ENCODE peak calls at places on chromosome 13, in ten cellular contexts. A is HepG2, R is PC-9, M is body of pancreas, F is AG04450, V is aorta, P is cardiac muscle cell, Y is gastrocnemius medialis, S is left ventricle myocardium inferior, T is upper lobe of right lung. C is an unnamed sample.
A peak's percentile ranks its signal among the peaks of the same experiment; 100 is the strongest.

GRCh38 chr13:92896842-92897241 is 329.8 kb upstream of the GPC6 start:
- DNase-seq in A (peak; percentile 37), R (no peak), M (no peak), F (no peak), V (no peak), P (peak; percentile 49), Y (no peak), S (no peak), T (no peak), C (no peak)

GRCh38 chr13:80274643-80275042 is 66.3 kb downstream of the SPRY2 start:
- DNase-seq in A (no peak), R (no peak), M (no peak), F (no peak), V (no peak), P (no peak), Y (no peak), S (no peak), T (no peak), C (no peak)

GRCh38 chr13:33257786-33258185 is 27.8 kb downstream of the STARD13 start:
- DNase-seq in A (no peak), R (no peak), M (no peak), F (no peak), V (no peak), P (no peak), Y (no peak), S (no peak), T (no peak), C (no peak)

GRCh38 chr13:109427148-109427547 is 359.2 kb downstream of the IRS2 start:
- DNase-seq in A (no peak), R (no peak), M (no peak), F (no peak), V (no peak), P (no peak), Y (no peak), S (no peak), T (no peak), C (no peak)

GRCh38 chr13:50410921-50411712 is 395.9 kb downstream of the KCNRG start:
- DNase-seq in A (peak; percentile 22), R (peak; percentile 79), M (no peak), F (peak; percentile 29), V (peak; percentile 71), P (peak; percentile 70), Y (no peak), S (no peak), T (no peak), C (no peak)

GRCh38 chr13:52319876-52320275 is 86.1 kb downstream of the THSD1 start:
- DNase-seq in A (no peak), R (no peak), M (no peak), F (no peak), V (no peak), P (no peak), Y (no peak), S (no peak), T (no peak), C (no peak)

GRCh38 chr13:38755792-38756191 is 68.9 kb downstream of the FREM2 start:
- DNase-seq in A (no peak), R (no peak), M (peak; percentile 40), F (no peak), V (no peak), P (no peak), Y (no peak), S (no peak), T (no peak), C (no peak)

GRCh38 chr13:52926971-52927370 is 78.5 kb upstream of the PCDH8 start:
- DNase-seq in A (no peak), R (no peak), M (no peak), F (no peak), V (no peak), P (no peak), Y (no peak), S (no peak), T (no peak), C (no peak)

GRCh38 chr13:109569938-109570711 is 216.3 kb downstream of the IRS2 start:
- DNase-seq in A (no peak), R (no peak), M (no peak), F (no peak), V (no peak), P (no peak), Y (no peak), S (no peak), T (no peak), C (no peak)

GRCh38 chr13:87889241-87889640 is 218.1 kb downstream of the SLITRK5 start:
- DNase-seq in A (no peak), R (no peak), M (no peak), F (no peak), V (no peak), P (no peak), Y (no peak), S (no peak), T (no peak), C (no peak)

GRCh38 chr13:33799950-33800592 is 17.9 kb upstream of the RFC3 start:
- DNase-seq in A (peak; percentile 38), R (no peak), M (no peak), F (no peak), V (no peak), P (peak; percentile 25), Y (no peak), S (no peak), T (no peak), C (no peak)

GRCh38 chr13:98761126-98761978 is 8.9 kb upstream of the SLC15A1 start:
- DNase-seq in A (peak; percentile 34), R (no peak), M (no peak), F (peak; percentile 48), V (no peak), P (no peak), Y (no peak), S (no peak), T (no peak), C (no peak)

GRCh38 chr13:50993908-50994307 is 84.3 kb downstream of the RNASEH2B start:
- DNase-seq in A (no peak), R (no peak), M (no peak), F (no peak), V (no peak), P (no peak), Y (no peak), S (no peak), T (no peak), C (peak; percentile 76)

GRCh38 chr13:105573134-105573533 is 962.3 kb downstream of the EFNB2 start:
- DNase-seq in A (no peak), R (no peak), M (no peak), F (no peak), V (no peak), P (no peak), Y (no peak), S (no peak), T (no peak), C (no peak)

GRCh38 chr13:82688400-82688999 is 1193.8 kb downstream of the SLITRK1 start:
- DNase-seq in A (no peak), R (no peak), M (no peak), F (no peak), V (no peak), P (no peak), Y (no peak), S (no peak), T (no peak), C (no peak)

GRCh38 chr13:53341144-53341510 is 312.5 kb downstream of the OLFM4 start:
- DNase-seq in A (no peak), R (no peak), M (no peak), F (no peak), V (no peak), P (no peak), Y (no peak), S (no peak), T (no peak), C (no peak)

GRCh38 chr13:44848956-44849748 is 140.1 kb downstream of the NUFIP1 start:
- DNase-seq in A (no peak), R (no peak), M (no peak), F (no peak), V (no peak), P (no peak), Y (peak; percentile 32), S (no peak), T (no peak), C (peak; percentile 51)

GRCh38 chr13:101690871-101691270 is 238.4 kb downstream of the ITGBL1 start:
- DNase-seq in A (no peak), R (no peak), M (no peak), F (no peak), V (no peak), P (no peak), Y (no peak), S (no peak), T (no peak), C (no peak)

DNA sequence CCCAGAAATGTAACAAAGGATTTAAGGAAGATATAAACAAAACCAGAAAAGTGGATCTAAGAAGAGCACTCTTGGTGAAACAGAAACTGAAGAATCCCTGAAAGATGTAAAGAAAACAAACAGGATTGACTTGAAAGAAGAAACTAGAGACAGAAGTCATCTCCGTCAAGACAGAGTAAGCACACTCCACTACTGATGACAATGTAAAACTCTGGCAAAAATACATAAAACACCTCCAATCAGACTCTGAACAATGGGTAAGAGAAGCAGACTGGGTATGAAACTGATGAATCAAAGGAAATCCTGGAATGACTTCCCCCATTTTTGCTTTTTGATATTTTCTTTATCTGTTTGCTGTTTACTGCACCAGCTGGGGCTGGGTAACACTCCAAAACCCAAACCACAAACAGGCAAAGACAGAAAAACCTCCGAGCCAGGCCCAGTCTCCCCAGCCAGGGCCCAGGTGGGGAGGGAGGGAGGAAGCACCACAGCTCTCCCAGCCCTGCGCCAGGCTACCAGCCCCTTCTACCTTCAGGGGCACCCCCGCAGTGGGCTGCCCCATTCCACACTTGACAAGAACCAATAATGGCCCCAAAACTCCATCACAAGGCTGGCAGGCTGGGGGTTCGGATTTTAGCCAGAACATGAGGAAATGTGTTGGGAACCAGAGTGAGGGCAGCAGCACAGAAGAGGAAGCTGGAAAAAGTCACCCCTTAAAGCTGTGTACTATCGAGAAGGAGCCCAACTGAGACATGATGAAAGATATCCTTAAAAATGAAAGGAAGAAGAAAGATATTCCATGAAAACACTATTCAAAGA is 13.3 kb downstream of the TUBGCP3 start:
- DNase-seq in A (no peak), R (no peak), M (no peak), F (no peak), V (no peak), P (no peak), Y (no peak), S (no peak), T (no peak), C (no peak)
- H3K27ac ChIP-seq in A (no peak overlapping the region), R (no peak overlapping the region), M (no peak overlapping the region), F (no peak overlapping the region), V (no peak overlapping the region), P (no peak overlapping the region), Y (no peak overlapping the region), S (no peak overlapping the region), T (peak overlapping the region; percentile 37), C (no peak overlapping the region)

GRCh38 chr13:23434431-23434830 is 929 bp upstream of the SACS start:
- DNase-seq in A (no peak), R (no peak), M (no peak), F (no peak), V (no peak), P (no peak), Y (no peak), S (no peak), T (no peak), C (no peak)
- H3K4me3 ChIP-seq in A (no peak overlapping the region), R (no peak overlapping the region), M (no peak overlapping the region), F (no peak overlapping the region), V (no peak overlapping the region), P (no peak overlapping the region), Y (no peak overlapping the region), S (no peak overlapping the region), T (no peak overlapping the region), C (no peak overlapping the region)

GRCh38 chr13:111259058-111259457 is 61.4 kb upstream of the TEX29 start:
- DNase-seq in A (no peak), R (no peak), M (no peak), F (no peak), V (no peak), P (no peak), Y (peak; percentile 58), S (no peak), T (no peak), C (no peak)
- H3K9me3 ChIP-seq in A (no peaks in the 10 kb centered on the region), R (peaks cover 4% of the 10 kb centered on the region), M (no peaks in the 10 kb centered on the region), F (peaks cover 16% of the 10 kb centered on the region), V (no peaks in the 10 kb centered on the region), P (no peaks in the 10 kb centered on the region), Y (no peaks in the 10 kb centered on the region), S (peaks cover 10% of the 10 kb centered on the region), T (no peaks in the 10 kb centered on the region), C (no peaks in the 10 kb centered on the region)

GRCh38 chr13:25494708-25495411 is 123.1 kb downstream of the ATP8A2 start:
- DNase-seq in A (no peak), R (no peak), M (no peak), F (no peak), V (no peak), P (no peak), Y (no peak), S (no peak), T (no peak), C (no peak)
- H3K27ac ChIP-seq in A (no peak overlapping the region), R (no peak overlapping the region), M (no peak overlapping the region), F (no peak overlapping the region), V (no peak overlapping the region), P (no peak overlapping the region), Y (no peak overlapping the region), S (no peak overlapping the region), T (no peak overlapping the region), C (no peak overlapping the region)